ENCODE peak calls at places on chromosomes 7 and 10, in ten cellular contexts. M is OCI-LY7, U is upper lobe of right lung, G is pancreas, R is H9, Z is esophagus squamous epithelium, J is ascending aorta, W is body of pancreas, Q is astrocyte, O is IMR-90. N is an unnamed sample.

GRCh38 chr10:103416436-103417147 is 20.2 kb downstream of the PDCD11 start:
- DNase-seq in U (no peak), R (no peak), M (peak), O (peak), W (peak), G (peak), J (peak), Z (peak), Q (peak), N (peak)

GRCh38 chr7:78052112-78052511 is 253.5 kb downstream of the PHTF2 start:
- DNase-seq in W (no peak), Q (no peak), J (no peak), O (no peak), G (no peak), Z (no peak), R (peak), U (no peak), M (no peak), N (no peak)

GRCh38 chr10:103367782-103368518 is at the start of gene TAF5:
- DNase-seq in O (peak), R (peak), M (peak), Z (peak), G (peak), W (peak), U (peak), J (peak), Q (peak), N (peak)

GRCh38 chr10:22544325-22545068 is 169.9 kb downstream of the PIP4K2A start:
- DNase-seq in R (no peak), J (no peak), W (no peak), Q (no peak), G (no peak), O (no peak), Z (no peak), M (no peak), U (peak), N (no peak)

GRCh38 chr7:137992738-137993394 is 9.0 kb downstream of the CREB3L2 start:
- DNase-seq in U (no peak), W (no peak), Z (no peak), G (no peak), J (peak), Q (peak), R (no peak), O (peak), M (no peak), N (no peak)

GRCh38 chr7:77627307-77627671 is 69.0 kb upstream of the RSBN1L start:
- DNase-seq in Z (no peak), W (no peak), J (no peak), Q (peak), R (no peak), U (no peak), O (peak), G (no peak), M (no peak), N (no peak)

GRCh38 chr10:42974693-42975002 is 102.2 kb upstream of the RET start:
- DNase-seq in J (peak), W (peak), O (no peak), M (no peak), R (no peak), Z (no peak), U (no peak), Q (no peak), G (peak), N (no peak)

GRCh38 chr7:17532861-17533404 is 234.5 kb downstream of the AHR start:
- DNase-seq in J (no peak), Z (no peak), U (no peak), M (no peak), R (no peak), G (no peak), O (peak), W (no peak), Q (peak), N (no peak)

GRCh38 chr10:7015457-7015856 is 395.4 kb downstream of the SFMBT2 start:
- DNase-seq in Z (no peak), U (no peak), Q (no peak), G (no peak), J (no peak), O (no peak), M (no peak), W (no peak), R (no peak), N (no peak)

GRCh38 chr10:5619366-5620211 is 46.8 kb downstream of the ASB13 start:
- DNase-seq in Z (no peak), M (no peak), G (no peak), U (no peak), R (no peak), J (peak), O (no peak), W (no peak), Q (peak), N (no peak)

GRCh38 chr10:43076876-43077420 is at the start of gene RET:
- DNase-seq in R (peak), U (no peak), O (no peak), Q (no peak), Z (no peak), W (peak), J (no peak), G (peak), M (no peak), N (no peak)

GRCh38 chr10:79483948-79484347 is 28.4 kb upstream of the EIF5AL1 start:
- DNase-seq in O (peak), G (no peak), U (no peak), W (no peak), R (peak), J (no peak), Q (peak), M (no peak), Z (no peak), N (no peak)

GRCh38 chr7:133837248-133837647 is 289.9 kb upstream of the LRGUK start:
- DNase-seq in J (no peak), Z (no peak), Q (no peak), M (no peak), G (no peak), U (no peak), W (no peak), R (no peak), O (no peak), N (no peak)

GRCh38 chr7:108486291-108486966 is 30.2 kb upstream of the NRCAM start:
- DNase-seq in U (no peak), M (no peak), W (no peak), Q (peak), O (peak), R (no peak), G (no peak), Z (no peak), J (no peak), N (no peak)

GRCh38 chr10:49653530-49653929 is 25.9 kb upstream of the C10orf53 start:
- DNase-seq in J (peak), Q (no peak), U (no peak), R (no peak), G (no peak), W (no peak), O (no peak), Z (no peak), M (no peak), N (no peak)

GRCh38 chr10:96501985-96502384 is 11.7 kb downstream of the TLL2 start:
- DNase-seq in Q (peak), G (no peak), W (no peak), O (no peak), J (no peak), R (no peak), Z (no peak), U (no peak), M (no peak), N (no peak)

GRCh38 chr7:41874206-41874770 is 171.4 kb upstream of the INHBA start:
- DNase-seq in O (no peak), J (no peak), R (no peak), Z (no peak), W (no peak), G (no peak), U (no peak), Q (no peak), M (no peak), N (no peak)

GRCh38 chr7:3159445-3159844 is 115.8 kb upstream of the CARD11 start:
- DNase-seq in Z (no peak), J (no peak), G (peak), Q (no peak), R (no peak), M (no peak), O (no peak), U (no peak), W (peak), N (no peak)

GRCh38 chr7:147068877-147069276 is 952.3 kb downstream of the CNTNAP2 start:
- DNase-seq in J (no peak), U (no peak), O (no peak), R (no peak), Z (no peak), Q (no peak), M (no peak), W (no peak), G (no peak), N (no peak)

GRCh38 chr7:116337013-116337412 is 126.7 kb downstream of the TES start:
- DNase-seq in G (no peak), R (no peak), O (no peak), U (no peak), M (no peak), Q (no peak), Z (no peak), J (no peak), W (no peak), N (no peak)

GRCh38 chr10:113960617-113961260 is 82.9 kb upstream of the ADRB1 start:
- DNase-seq in M (peak), G (no peak), Z (no peak), U (no peak), W (no peak), R (no peak), O (no peak), J (no peak), Q (peak), N (no peak)

GRCh38 chr7:115417662-115418061 is 495.8 kb downstream of the MDFIC start:
- DNase-seq in Z (no peak), Q (no peak), M (no peak), G (no peak), R (peak), W (no peak), O (no peak), J (no peak), U (no peak), N (no peak)

GRCh38 chr7:28685660-28686417 is 272.3 kb downstream of the TRIL start:
- DNase-seq in G (peak), U (peak), J (peak), M (no peak), Z (peak), Q (peak), O (peak), R (peak), W (peak), N (peak)

GRCh38 chr7:151815419-151815818 is 61.5 kb downstream of the PRKAG2 start:
- DNase-seq in M (no peak), Q (no peak), Z (no peak), O (no peak), G (no peak), R (no peak), W (no peak), J (no peak), U (no peak), N (no peak)

GRCh38 chr7:102404005-102404861 is 8.1 kb downstream of the PRKRIP1 start:
- DNase-seq in J (no peak), W (no peak), Z (no peak), O (peak), M (peak), R (peak), Q (peak), U (no peak), G (no peak), N (peak)

GRCh38 chr10:76251773-76252617 is 820.6 kb downstream of the LRMDA start:
- DNase-seq in M (no peak), O (peak), J (no peak), U (peak), Q (peak), Z (no peak), R (no peak), G (no peak), W (peak), N (no peak)

GRCh38 chr7:158097106-158097505 is 490.5 kb downstream of the PTPRN2 start:
- DNase-seq in J (peak), O (no peak), R (no peak), U (no peak), M (no peak), W (no peak), Z (no peak), Q (no peak), G (no peak), N (no peak)

GRCh38 chr7:139016931-139017511 is 18.8 kb downstream of the ZC3HAV1L start:
- DNase-seq in U (no peak), O (peak), W (peak), Z (peak), R (peak), Q (peak), G (peak), J (peak), M (peak), N (peak)

GRCh38 chr7:99459087-99459486 is 6.9 kb downstream of the ATP5MF start:
- DNase-seq in O (no peak), U (no peak), J (no peak), Z (no peak), W (no peak), M (peak), G (no peak), R (peak), Q (no peak), N (no peak)

GRCh38 chr7:44284881-44285541 is 40.4 kb downstream of the CAMK2B start:
- DNase-seq in U (peak), Z (no peak), M (no peak), G (peak), R (peak), W (no peak), J (peak), O (no peak), Q (no peak), N (no peak)

GRCh38 chr10:28302012-28302667 is 724 bp downstream of the MPP7 start:
- DNase-seq in M (no peak), G (no peak), J (peak), U (no peak), W (no peak), R (no peak), O (no peak), Z (no peak), Q (no peak), N (no peak)

GRCh38 chr10:126851414-126851813 is 53.8 kb upstream of the DOCK1 start:
- DNase-seq in M (no peak), J (no peak), U (no peak), Q (no peak), Z (no peak), R (no peak), O (no peak), G (no peak), W (no peak), N (no peak)

GRCh38 chr10:126854726-126855125 is 50.5 kb upstream of the DOCK1 start:
- DNase-seq in J (no peak), G (no peak), U (no peak), M (no peak), W (no peak), Q (no peak), R (no peak), O (no peak), Z (no peak), N (peak)

DNA sequence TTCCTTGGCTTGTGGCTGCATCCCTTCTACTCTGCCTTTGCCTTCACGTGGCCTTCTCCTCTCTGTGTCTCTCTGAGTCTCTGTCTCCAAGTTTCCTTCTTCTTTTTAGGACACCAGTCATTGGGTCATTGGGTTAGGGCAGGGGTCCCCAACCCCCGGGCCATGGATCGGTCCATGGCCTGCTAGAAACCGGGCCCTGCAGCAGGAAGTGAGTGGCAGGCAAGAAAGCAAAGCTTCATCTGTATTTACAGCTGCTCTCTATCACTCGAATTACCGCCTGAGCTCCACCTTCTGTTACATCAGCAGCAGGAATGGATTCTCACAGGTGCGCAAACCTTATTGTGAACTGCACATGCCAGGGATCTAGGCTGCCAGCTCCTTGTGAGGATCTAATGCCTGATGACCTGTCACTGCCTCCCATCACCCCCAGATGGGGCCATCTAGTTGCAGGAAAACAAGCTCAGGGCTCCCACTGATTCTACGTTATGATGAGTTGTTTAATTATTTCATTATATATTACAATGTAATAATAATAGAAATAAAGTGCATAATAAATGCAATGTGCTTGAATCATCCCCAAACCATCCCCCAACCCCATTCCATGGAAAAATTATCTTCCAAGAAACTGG is 47.9 kb upstream of the DOCK1 start:
- DNase-seq in O (no peak), J (peak), Z (no peak), M (no peak), U (no peak), R (no peak), Q (no peak), G (no peak), W (no peak), N (no peak)
- TF ChIP-seq CTCF in O (no peak), J (no peak), Z (no peak), M (no peak), U (no peak), R (peak), Q (no peak), G (no peak), W (no peak), N (no peak)

GRCh38 chr7:2038876-2039728 is 193.6 kb downstream of the MAD1L1 start:
- DNase-seq in U (peak), W (no peak), Z (no peak), R (no peak), J (peak), M (peak), Q (no peak), O (no peak), G (no peak), N (no peak)
- H3K27ac ChIP-seq in U (no peak), W (no peak), Z (no peak), R (no peak), J (no peak), M (peak), Q (no peak), O (no peak), G (no peak), N (no peak)

DNA sequence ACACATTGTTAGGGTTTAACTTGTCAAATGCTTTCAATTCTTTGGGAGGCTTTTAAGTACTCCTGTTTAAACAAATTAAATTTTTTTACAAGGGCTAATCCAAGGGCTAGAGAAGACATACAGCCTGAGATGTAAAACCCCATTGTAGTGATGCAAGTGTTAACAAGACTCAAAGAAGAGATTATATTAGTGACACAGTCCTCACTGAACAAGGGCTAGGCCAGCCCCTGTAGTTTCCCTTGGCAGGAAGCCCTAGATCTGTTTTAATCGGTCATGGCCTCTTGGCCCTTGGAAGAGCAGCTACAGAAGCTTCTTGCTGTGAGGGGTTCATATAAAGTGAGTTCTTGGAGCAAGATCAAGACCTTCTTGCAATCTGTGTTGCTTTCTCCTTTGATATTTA is 1339.5 kb downstream of the XPNPEP1 start:
- DNase-seq in O (no peak), W (no peak), U (no peak), Z (no peak), R (no peak), G (no peak), Q (no peak), J (no peak), M (no peak), N (no peak)
- TF ChIP-seq CTCF in O (no peak), W (no peak), U (no peak), Z (no peak), R (no peak), G (no peak), Q (no peak), J (no peak), M (no peak), N (no peak)

DNA sequence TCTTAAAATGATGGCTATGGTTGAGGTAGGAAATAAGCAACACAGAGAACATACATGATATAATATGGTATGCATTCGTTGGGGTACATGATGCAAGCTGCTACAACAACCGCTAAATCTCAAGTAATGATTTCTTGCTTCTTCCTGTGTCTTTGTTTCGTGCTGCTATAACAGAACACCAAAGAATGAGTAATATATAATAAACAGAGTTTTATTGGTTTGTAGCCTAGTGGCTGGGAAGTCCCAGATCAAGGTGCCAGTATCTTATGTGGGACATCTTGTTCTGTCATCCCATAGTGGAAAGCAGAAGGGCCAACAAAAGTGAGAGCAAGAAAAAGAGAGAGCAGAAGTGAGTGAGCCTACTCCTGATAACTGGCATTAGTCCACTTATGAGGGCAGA is 689.7 kb downstream of the SUGCT start:
- DNase-seq in M (no peak), J (no peak), Q (no peak), G (no peak), U (no peak), Z (no peak), R (no peak), O (peak), W (no peak), N (no peak)
- H3K27ac ChIP-seq in M (no peak), J (peak), Q (no peak), G (no peak), U (no peak), Z (no peak), R (no peak), O (no peak), W (no peak), N (no peak)

DNA sequence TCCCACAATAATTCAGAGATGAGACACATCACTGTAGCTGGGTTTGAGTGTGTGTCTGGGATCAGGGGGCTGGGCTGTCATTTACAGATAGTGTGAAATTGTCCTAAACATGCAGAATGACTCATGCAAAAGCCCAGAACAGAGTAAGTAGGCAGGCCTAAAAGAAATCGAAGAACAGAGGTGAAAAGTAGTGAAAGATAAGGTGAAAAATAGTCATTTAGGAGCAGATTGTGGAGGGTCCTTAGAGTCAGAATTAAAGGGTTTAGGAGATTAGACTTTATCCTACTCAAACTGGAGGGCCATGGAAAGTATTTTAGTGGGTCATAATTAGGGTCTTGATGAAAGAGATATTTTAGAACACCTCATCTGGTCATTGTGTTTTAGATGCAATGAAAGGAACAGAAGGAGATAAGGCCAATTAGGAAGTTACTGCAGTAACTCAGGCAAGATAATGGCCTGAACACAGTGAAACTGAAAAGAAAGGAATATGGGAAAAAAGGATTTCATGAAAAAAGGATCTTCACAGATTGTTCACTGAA is 58.3 kb upstream of the NEBL start:
- DNase-seq in W (no peak), G (no peak), J (no peak), M (no peak), Z (no peak), R (no peak), U (no peak), O (no peak), Q (no peak), N (no peak)
- TF ChIP-seq CTCF in W (no peak), G (no peak), J (no peak), M (no peak), Z (no peak), R (no peak), U (no peak), O (no peak), Q (no peak), N (no peak)

GRCh38 chr10:74292871-74293427 is 141.9 kb downstream of the ADK start:
- DNase-seq in G (no peak), R (no peak), J (no peak), Z (no peak), O (peak), M (no peak), W (no peak), U (no peak), Q (peak), N (no peak)
- H3K27ac ChIP-seq in G (no peak), R (no peak), J (peak), Z (no peak), O (peak), M (no peak), W (no peak), U (no peak), Q (peak), N (no peak)

GRCh38 chr7:98267305-98267704 is 14.2 kb upstream of the BRI3 start:
- DNase-seq in R (no peak), O (no peak), G (no peak), J (no peak), U (no peak), Q (no peak), M (no peak), Z (no peak), W (no peak), N (no peak)

GRCh38 chr7:98265841-98266271 is 13.8 kb upstream of the TECPR1 start:
- DNase-seq in G (no peak), Q (peak), U (no peak), Z (no peak), R (no peak), O (peak), W (no peak), J (no peak), M (no peak), N (no peak)

GRCh38 chr7:98266840-98267239 is 14.6 kb upstream of the BRI3 start:
- DNase-seq in W (no peak), Q (no peak), Z (no peak), R (no peak), O (no peak), U (no peak), G (no peak), J (no peak), M (peak), N (no peak)
- TF ChIP-seq CTCF in W (peak), Q (peak), Z (no peak), R (peak), O (peak), U (peak), G (no peak), J (no peak), M (peak), N (no peak)